ENCODE peak calls at places on chromosomes 5 and 9, in nine cellular contexts. C is type B pancreatic cell, I is activated T-cell treated with anti-CD3 and anti-CD28 coated beads for 1 hour, V is osteocyte, H is LoVo, S is pancreas, X is NCI-H69, Z is NB4, K is SIG-M5. G is an unnamed sample.
A peak's percentile ranks its signal among the peaks of the same experiment; 100 is the strongest.

GRCh38 chr9:123396007-123396511 is 40.1 kb downstream of the CRB2 start:
- DNase-seq in C (no peak), I (no peak), V (no peak), H (no peak), S (no peak), X (peak; percentile 68), Z (no peak), K (no peak), G (no peak)

GRCh38 chr9:107249131-107249533 is 33.9 kb upstream of the RAD23B start:
- DNase-seq in C (no peak), I (no peak), V (no peak), H (no peak), S (no peak), X (peak; percentile 61), Z (no peak), K (no peak), G (no peak)

GRCh38 chr5:27041372-27041771 is 3.0 kb upstream of the CDH9 start:
- DNase-seq in C (no peak), I (no peak), V (no peak), H (no peak), S (no peak), X (no peak), Z (no peak), K (no peak), G (no peak)

GRCh38 chr5:131246515-131246914 is 17.3 kb upstream of the CDC42SE2 start:
- DNase-seq in C (no peak), I (no peak), V (no peak), H (no peak), S (no peak), X (no peak), Z (no peak), K (no peak), G (no peak)

GRCh38 chr9:72600671-72601070 is 79.3 kb downstream of the TMC1 start:
- DNase-seq in C (no peak), I (no peak), V (no peak), H (no peak), S (no peak), X (peak; percentile 44), Z (no peak), K (no peak), G (no peak)

GRCh38 chr9:128211551-128212281 is 8.5 kb downstream of the DNM1 start:
- DNase-seq in C (no peak), I (no peak), V (no peak), H (peak; percentile 32), S (no peak), X (no peak), Z (no peak), K (no peak), G (no peak)

GRCh38 chr5:173232499-173233346 is 2.3 kb downstream of the NKX2-5 start:
- DNase-seq in C (no peak), I (no peak), V (no peak), H (no peak), S (no peak), X (peak; percentile 18), Z (no peak), K (no peak), G (no peak)

GRCh38 chr5:120510994-120511686 is 47.0 kb downstream of the PRR16 start:
- DNase-seq in C (no peak), I (no peak), V (no peak), H (no peak), S (no peak), X (no peak), Z (no peak), K (no peak), G (no peak)

GRCh38 chr5:11973469-11973868 is 69.2 kb upstream of the CTNND2 start:
- DNase-seq in C (no peak), I (no peak), V (no peak), H (no peak), S (no peak), X (peak; percentile 7), Z (no peak), K (no peak), G (no peak)

G was measured in GF-D8.